ENCODE peak calls at places on chromosomes 4 and X, in four cellular contexts. L, I, J and N are unnamed samples.

GRCh38 chr4:109164011-109164410 is 138.4 kb downstream of the COL25A1 start:
- DNase-seq in L (no peak), I (no peak), J (no peak), N (no peak)

GRCh38 chrX:118271770-118272169 is 74.1 kb upstream of the WDR44 start:
- DNase-seq in L (no peak), I (no peak), J (peak), N (no peak)

GRCh38 chr4:135277980-135278315 is 1076.4 kb upstream of the PABPC4L start:
- DNase-seq in L (no peak), I (no peak), J (no peak), N (no peak)

GRCh38 chr4:18075823-18076433 is 54.4 kb upstream of the LCORL start:
- DNase-seq in L (peak), I (peak), J (peak), N (no peak)

GRCh38 chrX:10173331-10173900 is 16.6 kb downstream of the CLCN4 start:
- DNase-seq in L (no peak), I (peak), J (no peak), N (no peak)

GRCh38 chrX:9320940-9321339 is 143.9 kb upstream of the TBL1X start:
- DNase-seq in L (no peak), I (no peak), J (no peak), N (no peak)

GRCh38 chr4:68498413-68499007 is 51.2 kb downstream of the TMPRSS11E start:
- DNase-seq in L (peak), I (peak), J (peak), N (no peak)

GRCh38 chrX:102085706-102086105 is 39.8 kb upstream of the TCEAL2 start:
- DNase-seq in L (no peak), I (no peak), J (no peak), N (no peak)

GRCh38 chr4:52612341-52612740 is 46.8 kb downstream of the USP46 start:
- DNase-seq in L (no peak), I (no peak), J (no peak), N (no peak)

GRCh38 chr4:119559044-119559647 is 69.5 kb downstream of the PDE5A start:
- DNase-seq in L (peak), I (no peak), J (peak), N (peak)

GRCh38 chrX:120604359-120604782 is 470 bp downstream of the MCTS1 start:
- DNase-seq in L (no peak), I (peak), J (peak), N (peak)

GRCh38 chr4:142719854-142720541 is 126.1 kb downstream of the INPP4B start:
- DNase-seq in L (peak), I (no peak), J (peak), N (no peak)

GRCh38 chr4:140884431-140885058 is 128.4 kb upstream of the TBC1D9 start:
- DNase-seq in L (peak), I (peak), J (peak), N (peak)

GRCh38 chr4:1312821-1313640 is 23.3 kb downstream of the MAEA start:
- DNase-seq in L (no peak), I (no peak), J (no peak), N (no peak)

GRCh38 chr4:184019084-184019483 is 114.0 kb downstream of the STOX2 start:
- DNase-seq in L (no peak), I (no peak), J (no peak), N (no peak)
- TF ChIP-seq JUND in L (no peak), I (no peak), J (no peak), N (no peak)

GRCh38 chrX:33065415-33065814 is 145.9 kb downstream of the DMD start:
- DNase-seq in L (no peak), I (no peak), J (no peak), N (no peak)

DNA sequence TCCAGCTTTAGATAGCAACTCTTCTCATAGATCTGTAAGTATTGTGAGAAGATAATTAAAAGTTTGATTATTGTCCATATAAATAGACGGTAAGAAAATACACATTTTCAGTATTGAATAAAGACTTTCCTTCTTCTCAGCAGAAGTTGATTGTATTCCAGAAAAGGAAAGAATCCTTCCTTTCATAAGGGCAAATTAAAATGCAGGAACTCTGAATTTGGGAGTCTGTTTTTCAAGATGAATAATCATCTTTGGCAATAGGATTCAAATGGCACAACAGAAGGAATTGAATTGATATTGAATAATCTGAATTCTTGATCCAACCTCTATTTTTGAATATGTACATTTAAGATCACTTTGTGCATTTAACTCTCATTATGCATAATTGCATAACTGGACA is 149.3 kb downstream of the DMD start:
- DNase-seq in L (no peak), I (no peak), J (no peak), N (no peak)
- TF ChIP-seq JUND in L (no peak), I (no peak), J (no peak), N (no peak)

GRCh38 chr4:5409980-5410618 is 298.3 kb downstream of the EVC2 start:
- DNase-seq in L (no peak), I (no peak), J (no peak), N (no peak)
- TF ChIP-seq JUND in L (no peak), I (no peak), J (no peak), N (no peak)

GRCh38 chr4:111045992-111046391 is 423.1 kb upstream of the PITX2 start:
- DNase-seq in L (no peak), I (peak), J (no peak), N (no peak)
- TF ChIP-seq JUND in L (no peak), I (no peak), J (no peak), N (no peak)

DNA sequence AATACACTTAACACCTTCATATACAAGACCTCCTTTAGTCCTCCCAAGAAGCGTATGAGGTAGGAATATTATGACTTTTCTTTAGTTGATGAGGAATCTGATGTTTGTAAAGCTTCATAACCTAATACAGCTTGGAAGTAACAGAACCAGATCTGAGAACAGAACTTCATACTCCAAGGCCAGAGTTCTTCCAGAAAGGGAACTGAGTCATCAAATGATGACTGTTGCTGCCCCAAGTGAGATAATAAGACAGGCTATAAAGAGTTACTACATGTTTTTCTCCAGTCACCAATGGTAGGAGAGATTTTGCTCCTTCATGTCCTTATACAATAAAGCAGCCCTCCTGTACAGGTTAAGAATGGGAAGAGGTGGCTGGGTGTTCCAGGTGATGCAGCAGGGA is 74.3 kb upstream of the ANXA3 start:
- DNase-seq in L (no peak), I (no peak), J (no peak), N (no peak)
- TF ChIP-seq JUND in L (no peak), I (no peak), J (no peak), N (no peak)